ENCODE peak calls at places on chromosomes 11 and 22, in five cellular contexts. I is cardiac fibroblast, O is upper lobe of right lung, K is osteocyte, E is fibroblast of pulmonary artery. B is an unnamed sample.
A peak's percentile ranks its signal among the peaks of the same experiment; 100 is the strongest.

GRCh38 chr22:43474161-43475101 is 62.6 kb downstream of the MPPED1 start:
- DNase-seq in I (no peak), E (no peak), O (no peak), K (no peak), B (no peak)

GRCh38 chr11:57153448-57153847 is 28.3 kb upstream of the LRRC55 start:
- DNase-seq in I (no peak), K (no peak), E (no peak), O (no peak), B (no peak)

GRCh38 chr11:92752122-92752521 is 217.3 kb upstream of the MTNR1B start:
- DNase-seq in K (no peak), O (no peak), I (no peak), E (no peak), B (no peak)

GRCh38 chr11:71232364-71232763 is 20.0 kb downstream of the SHANK2 start:
- DNase-seq in I (no peak), O (no peak), E (no peak), K (no peak), B (no peak)

GRCh38 chr11:120645639-120646038 is 134.1 kb downstream of the GRIK4 start:
- DNase-seq in O (peak; percentile 48), K (no peak), I (no peak), E (no peak), B (no peak)

GRCh38 chr22:49922926-49923325 is 4.5 kb downstream of the CRELD2 start:
- DNase-seq in O (no peak), E (no peak), I (no peak), K (no peak), B (no peak)

GRCh38 chr11:85438328-85438727 is 188.8 kb downstream of the DLG2 start:
- DNase-seq in O (no peak), K (no peak), I (no peak), E (no peak), B (no peak)

GRCh38 chr11:61545341-61545740 is 35.5 kb downstream of the SYT7 start:
- DNase-seq in E (peak; percentile 16), I (peak; percentile 37), O (no peak), K (no peak), B (no peak)

GRCh38 chr11:113615773-113616172 is 90.3 kb downstream of the TMPRSS5 start:
- DNase-seq in I (peak; percentile 58), O (no peak), K (no peak), E (peak; percentile 19), B (no peak)

GRCh38 chr22:42676059-42676607 is 26.9 kb upstream of the CYB5R3 start:
- DNase-seq in I (peak; percentile 76), O (no peak), K (no peak), E (peak; percentile 78), B (no peak)

GRCh38 chr22:33896801-33897620 is 23.3 kb downstream of the LARGE1 start:
- DNase-seq in I (peak; percentile 45), K (no peak), O (no peak), E (peak; percentile 34), B (no peak)

GRCh38 chr11:57530215-57530595 is 349 bp downstream of the TIMM10 start:
- DNase-seq in E (no peak), O (no peak), I (no peak), K (no peak), B (no peak)

GRCh38 chr11:72230764-72231365 is 6.3 kb downstream of the INPPL1 start:
- DNase-seq in O (peak; percentile 55), E (no peak), K (no peak), I (no peak), B (peak; percentile 1)

GRCh38 chr11:64407221-64407620 is 48.3 kb downstream of the RPS6KA4 start:
- DNase-seq in I (no peak), K (no peak), O (no peak), E (no peak), B (no peak)

GRCh38 chr11:120994460-120994859 is 29.4 kb upstream of the TBCEL start:
- DNase-seq in I (no peak), O (no peak), K (no peak), E (no peak), B (no peak)

GRCh38 chr22:32916025-32916424 is 114.5 kb downstream of the TIMP3 start:
- DNase-seq in E (no peak), O (no peak), K (no peak), I (no peak), B (no peak)

GRCh38 chr11:134497586-134497985 is 85.5 kb upstream of the B3GAT1 start:
- DNase-seq in E (no peak), K (no peak), O (peak; percentile 65), I (no peak), B (no peak)

GRCh38 chr22:36365020-36365411 is 22.8 kb downstream of the MYH9 start:
- DNase-seq in E (peak; percentile 97), I (peak; percentile 99), O (no peak), K (no peak), B (no peak)

GRCh38 chr11:115645631-115646271 is 141.5 kb upstream of the CADM1 start:
- DNase-seq in K (no peak), E (no peak), O (no peak), I (no peak), B (peak; percentile 35)

GRCh38 chr11:125348141-125348651 is 147.9 kb downstream of the FEZ1 start:
- DNase-seq in I (no peak), O (peak; percentile 49), E (no peak), K (no peak), B (no peak)

GRCh38 chr11:66363187-66363601 is 8.4 kb downstream of the SLC29A2 start:
- DNase-seq in K (no peak), I (no peak), O (peak; percentile 92), E (no peak), B (no peak)

GRCh38 chr22:25111579-25112517 is 87.8 kb upstream of the CRYBB3 start:
- DNase-seq in E (no peak), K (no peak), I (no peak), O (peak; percentile 87), B (peak; percentile 28)

GRCh38 chr11:64056213-64056785 is 20.6 kb downstream of the FLRT1 start:
- DNase-seq in E (no peak), I (no peak), K (no peak), O (no peak), B (no peak)

GRCh38 chr11:111206472-111206871 is 39.1 kb upstream of the POU2AF2 start:
- DNase-seq in K (no peak), I (peak; percentile 87), O (no peak), E (peak; percentile 80), B (no peak)

GRCh38 chr11:76047766-76048165 is 158.5 kb downstream of the WNT11 start:
- DNase-seq in K (no peak), I (no peak), O (no peak), E (no peak), B (no peak)

GRCh38 chr11:76048763-76049162 is 157.5 kb downstream of the WNT11 start:
- DNase-seq in I (no peak), E (no peak), O (no peak), K (no peak), B (no peak)

GRCh38 chr11:76049506-76049905 is 156.8 kb downstream of the WNT11 start:
- DNase-seq in I (no peak), E (no peak), O (no peak), K (no peak), B (no peak)

GRCh38 chr11:76044750-76045320 is 161.5 kb downstream of the WNT11 start:
- DNase-seq in I (no peak), K (no peak), E (no peak), O (no peak), B (no peak)

GRCh38 chr11:76047231-76047630 is 159.1 kb downstream of the WNT11 start:
- DNase-seq in E (peak; percentile 17), K (no peak), O (no peak), I (peak; percentile 30), B (no peak)
- TF ChIP-seq CTCF in E (no peak), K (no peak), O (no peak), I (no peak), B (no peak)

DNA sequence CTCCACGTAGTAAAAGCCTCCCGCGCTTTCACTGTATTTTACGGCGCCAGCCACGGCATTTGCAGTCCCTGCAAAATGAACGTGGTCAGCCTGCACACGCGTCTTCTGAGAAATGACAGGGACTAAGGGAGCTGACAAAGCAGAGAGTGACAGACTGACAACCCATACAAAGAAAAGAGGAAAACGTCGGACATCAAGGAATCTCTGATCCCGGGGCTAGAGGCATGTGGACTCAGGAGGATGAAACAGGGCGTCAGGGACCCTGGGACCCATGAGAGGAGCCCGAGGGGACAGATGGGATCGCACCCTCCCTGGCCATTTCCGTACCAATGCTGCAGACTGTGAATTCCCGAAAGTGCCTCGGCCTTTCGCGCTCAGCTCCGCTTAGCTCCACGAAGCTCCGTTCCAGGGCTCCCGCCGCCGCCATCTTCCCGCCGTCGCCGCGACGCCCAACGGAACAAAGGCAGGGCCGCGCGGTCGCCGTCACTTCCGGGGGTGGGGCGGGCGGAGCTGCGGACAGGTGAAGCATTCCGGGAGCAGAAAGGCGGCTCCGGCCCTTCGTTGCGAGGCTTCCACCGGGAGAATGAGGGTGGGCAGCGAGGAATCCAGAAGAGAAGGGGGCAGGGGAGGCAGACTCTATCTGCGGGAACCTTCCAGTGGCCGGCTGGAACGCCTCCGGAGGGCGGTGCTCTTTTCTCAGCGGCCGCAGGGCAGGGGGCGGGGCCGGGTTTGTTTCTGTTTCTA is at the start of gene NUP160:
- DNase-seq in O (peak; percentile 95), I (peak; percentile 51), K (peak; percentile 91), E (peak; percentile 53), B (peak; percentile 77)
- TF ChIP-seq CTCF in O (no peak), I (no peak), K (no peak), E (no peak), B (no peak)

DNA sequence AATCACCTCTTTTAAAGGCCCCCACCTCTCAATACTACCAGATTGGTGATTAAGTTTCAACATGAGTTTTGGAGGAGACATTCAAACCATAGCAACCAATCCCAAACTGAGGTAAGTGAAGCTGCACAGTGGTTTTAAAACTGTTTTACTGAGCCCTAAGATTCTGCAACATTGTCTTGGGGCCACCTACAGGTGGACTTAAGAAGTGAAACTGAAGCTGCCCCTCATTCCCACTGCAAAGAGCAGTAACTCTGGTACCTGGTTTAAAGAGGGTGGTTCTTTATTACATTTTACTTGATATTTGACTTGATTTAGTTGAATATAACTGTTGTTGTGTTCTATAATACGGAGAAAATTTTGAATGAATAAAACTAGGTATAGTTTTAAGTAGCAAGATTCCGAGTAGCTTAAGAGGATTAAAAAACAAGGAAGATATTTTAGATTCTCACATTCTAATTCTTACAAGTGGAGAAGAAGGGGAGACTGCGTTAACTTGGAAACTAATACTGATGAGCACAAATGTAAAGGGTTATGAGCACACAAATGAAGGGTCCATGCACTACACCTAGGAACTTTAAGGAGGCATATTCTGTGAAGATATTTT is 26.7 kb downstream of the SYT9 start:
- DNase-seq in K (no peak), O (no peak), E (peak; percentile 57), I (peak; percentile 61), B (peak; percentile 47)
- TF ChIP-seq CTCF in K (peak; percentile 66), O (peak; percentile 59), E (peak; percentile 73), I (peak; percentile 77), B (peak; percentile 82)

GRCh38 chr22:37492428-37493344 is 6.5 kb upstream of the MFNG start:
- DNase-seq in I (peak; percentile 63), O (peak; percentile 63), E (peak; percentile 63), K (no peak), B (peak; percentile 60)
- TF ChIP-seq CTCF in I (peak; percentile 62), O (peak; percentile 33), E (peak; percentile 59), K (peak; percentile 51), B (peak; percentile 42)

GRCh38 chr11:131913267-131913666 is 542.9 kb downstream of the NTM start:
- DNase-seq in O (no peak), E (no peak), K (no peak), I (peak; percentile 42), B (no peak)
- TF ChIP-seq CTCF in O (no peak), E (no peak), K (no peak), I (no peak), B (no peak)